ENCODE peak calls at places on chromosome 1, in eight cellular contexts. S is LNCaP clone FGC, X is cortex of kidney, P is anterior cingulate cortex, N is NCI-H1105 treated with DMSO at 0.1 percent for 48 hours, H is iris pigment epithelial cell, W is DMS79 treated with DMSO at 0.1 percent for 48 hours, G is DMS53. O is an unnamed sample.

GRCh38 chr1:15680131-15680530 is 4.0 kb upstream of the PLEKHM2 start:
- DNase-seq in S (no peak), X (no peak), P (no peak), N (no peak), H (peak; percentile 87), W (no peak), G (no peak), O (no peak)

GRCh38 chr1:156471496-156472490 is 28.8 kb downstream of the MEF2D start:
- DNase-seq in S (peak; percentile 100), X (no peak), P (no peak), N (peak; percentile 89), H (no peak), W (peak; percentile 92), G (peak; percentile 99), O (no peak)

GRCh38 chr1:229884765-229885164 is 182.3 kb upstream of the GALNT2 start:
- DNase-seq in S (no peak), X (no peak), P (no peak), N (no peak), H (no peak), W (no peak), G (no peak), O (no peak)

GRCh38 chr1:227733309-227733705 is 1.8 kb downstream of the JMJD4 start:
- DNase-seq in S (no peak), X (no peak), P (no peak), N (no peak), H (no peak), W (no peak), G (no peak), O (no peak)

GRCh38 chr1:31647106-31647505 is 2.4 kb upstream of the PEF1 start:
- DNase-seq in S (no peak), X (no peak), P (no peak), N (no peak), H (no peak), W (no peak), G (no peak), O (no peak)

GRCh38 chr1:153742411-153743142 is 14.7 kb downstream of the INTS3 start:
- DNase-seq in S (no peak), X (no peak), P (no peak), N (no peak), H (peak; percentile 68), W (no peak), G (peak; percentile 72), O (no peak)

GRCh38 chr1:66553846-66554245 is 19.9 kb downstream of the SGIP1 start:
- DNase-seq in S (no peak), X (no peak), P (no peak), N (no peak), H (peak; percentile 71), W (no peak), G (no peak), O (no peak)

GRCh38 chr1:12063141-12064072 is at the start of gene TNFRSF8:
- DNase-seq in S (no peak), X (no peak), P (no peak), N (no peak), H (peak; percentile 31), W (no peak), G (peak; percentile 40), O (no peak)

GRCh38 chr1:206002833-206003532 is at the start of gene RAB7B:
- DNase-seq in S (no peak), X (no peak), P (peak; percentile 30), N (no peak), H (peak; percentile 75), W (no peak), G (no peak), O (no peak)

GRCh38 chr1:33349081-33349759 is 28.3 kb upstream of the A3GALT2 start:
- DNase-seq in S (no peak), X (no peak), P (peak; percentile 70), N (no peak), H (peak; percentile 67), W (peak; percentile 31), G (peak; percentile 75), O (no peak)

GRCh38 chr1:16724718-16725438 is 15.4 kb upstream of the RNU1-4 start:
- DNase-seq in S (no peak), X (no peak), P (no peak), N (no peak), H (no peak), W (no peak), G (no peak), O (no peak)

GRCh38 chr1:98940069-98940468 is 64.6 kb downstream of the PLPPR5 start:
- DNase-seq in S (no peak), X (no peak), P (no peak), N (no peak), H (no peak), W (no peak), G (no peak), O (no peak)